ENCODE peak calls at places on chromosomes 11 and 22, in four cellular contexts. S is HepG2, Y is A549, I is WTC11. B is an unnamed sample.

GRCh38 chr22:44332946-44333345 is 20.2 kb upstream of the SHISAL1 start:
- DNase-seq in S (no peak), Y (no peak), I (no peak), B (no peak)

GRCh38 chr11:129323896-129324522 is 51.6 kb upstream of the BARX2 start:
- DNase-seq in S (peak), Y (peak), I (no peak), B (no peak)

GRCh38 chr11:117717485-117718314 is 79.3 kb downstream of the DSCAML1 start:
- DNase-seq in S (peak), Y (peak), I (peak), B (no peak)

GRCh38 chr11:63847363-63847762 is 8.5 kb downstream of the MARK2 start:
- DNase-seq in S (no peak), Y (no peak), I (peak), B (no peak)

GRCh38 chr11:110712643-110713468 is 619 bp upstream of the ARHGAP20 start:
- DNase-seq in S (no peak), Y (no peak), I (peak), B (no peak)

GRCh38 chr11:484616-485015 is 22.4 kb downstream of the RNH1 start:
- DNase-seq in S (no peak), Y (no peak), I (no peak), B (no peak)

GRCh38 chr11:61551630-61552029 is 29.2 kb downstream of the SYT7 start:
- DNase-seq in S (no peak), Y (peak), I (no peak), B (no peak)

GRCh38 chr11:46247090-46247489 is 30.4 kb upstream of the CREB3L1 start:
- DNase-seq in S (no peak), Y (no peak), I (no peak), B (no peak)

GRCh38 chr11:57294225-57295131 is 30.3 kb downstream of the TNKS1BP1 start:
- DNase-seq in S (no peak), Y (no peak), I (no peak), B (no peak)

GRCh38 chr11:118211006-118211405 is 13.8 kb downstream of the JAML start:
- DNase-seq in S (no peak), Y (no peak), I (peak), B (no peak)

GRCh38 chr11:8192896-8193209 is 24.0 kb upstream of the RIC3 start:
- DNase-seq in S (no peak), Y (no peak), I (peak), B (no peak)

GRCh38 chr11:83292709-83293435 is 6.7 kb upstream of the CCDC90B start:
- DNase-seq in S (peak), Y (peak), I (no peak), B (no peak)

GRCh38 chr11:1039481-1040427 is 3.2 kb upstream of the MUC6 start:
- DNase-seq in S (no peak), Y (no peak), I (no peak), B (no peak)

GRCh38 chr11:70873736-70874412 is 378.5 kb downstream of the SHANK2 start:
- DNase-seq in S (no peak), Y (no peak), I (no peak), B (no peak)

GRCh38 chr11:66415423-66415822 is 5.4 kb upstream of the NPAS4 start:
- DNase-seq in S (no peak), Y (no peak), I (no peak), B (no peak)

GRCh38 chr22:21947040-21948014 is 5.3 kb downstream of the PPM1F start:
- DNase-seq in S (peak), Y (no peak), I (peak), B (no peak)

GRCh38 chr22:45422237-45422983 is 8.9 kb downstream of the RIBC2 start:
- DNase-seq in S (no peak), Y (no peak), I (no peak), B (no peak)

GRCh38 chr11:114079406-114080072 is 20.0 kb downstream of the ZBTB16 start:
- DNase-seq in S (no peak), Y (no peak), I (no peak), B (no peak)

GRCh38 chr22:23110922-23111527 is 30.8 kb downstream of the RSPH14 start:
- DNase-seq in S (no peak), Y (no peak), I (no peak), B (no peak)

GRCh38 chr11:60930394-60930793 is 6.1 kb downstream of the TMEM132A start:
- DNase-seq in S (no peak), Y (no peak), I (no peak), B (no peak)

GRCh38 chr11:69958308-69958707 is 119.8 kb upstream of the ANO1 start:
- DNase-seq in S (no peak), Y (no peak), I (no peak), B (no peak)

GRCh38 chr22:20206709-20207215 is 55.9 kb upstream of the CCDC188 start:
- DNase-seq in S (no peak), Y (no peak), I (no peak), B (no peak)

GRCh38 chr11:125313271-125314222 is 149.0 kb downstream of the PKNOX2 start:
- DNase-seq in S (no peak), Y (no peak), I (no peak), B (no peak)

GRCh38 chr11:22192289-22192641 is 620 bp upstream of the ANO5 start:
- DNase-seq in S (peak), Y (peak), I (peak), B (no peak)

GRCh38 chr22:44145544-44145943 is 35.2 kb upstream of the PARVG start:
- DNase-seq in S (no peak), Y (no peak), I (no peak), B (no peak)

GRCh38 chr11:119711476-119711875 is 17.5 kb downstream of the NECTIN1 start:
- DNase-seq in S (no peak), Y (no peak), I (no peak), B (no peak)

GRCh38 chr22:35014812-35015211 is 51.1 kb upstream of the ISX start:
- DNase-seq in S (no peak), Y (no peak), I (no peak), B (no peak)

GRCh38 chr11:66880484-66881211 is 23.8 kb downstream of the LRFN4 start:
- DNase-seq in S (no peak), Y (no peak), I (no peak), B (no peak)

GRCh38 chr11:72257551-72257950 is 13.6 kb upstream of the PHOX2A start:
- DNase-seq in S (no peak), Y (no peak), I (no peak), B (no peak)

GRCh38 chr11:80085563-80085962 is 644.7 kb upstream of the TENM4 start:
- DNase-seq in S (no peak), Y (no peak), I (no peak), B (no peak)

GRCh38 chr11:22976146-22976545 is 115.9 kb upstream of the CCDC179 start:
- DNase-seq in S (no peak), Y (no peak), I (no peak), B (no peak)

GRCh38 chr22:28207281-28208030 is 288.4 kb upstream of the PITPNB start:
- DNase-seq in S (no peak), Y (no peak), I (no peak), B (no peak)

GRCh38 chr11:12402027-12402426 is 24.7 kb downstream of the PARVA start:
- DNase-seq in S (no peak), Y (no peak), I (no peak), B (no peak)

GRCh38 chr11:1060410-1060809 is 14.3 kb upstream of the MUC2 start:
- DNase-seq in S (no peak), Y (no peak), I (peak), B (no peak)

GRCh38 chr11:98069861-98070260 is 950.9 kb upstream of the CNTN5 start:
- DNase-seq in S (no peak), Y (no peak), I (no peak), B (no peak)

GRCh38 chr22:21970037-21970799 is 12.4 kb downstream of the TOP3B start:
- DNase-seq in S (no peak), Y (no peak), I (no peak), B (no peak)

GRCh38 chr22:50459443-50460140 is 15.2 kb downstream of the SBF1 start:
- DNase-seq in S (no peak), Y (no peak), I (no peak), B (no peak)

DNA sequence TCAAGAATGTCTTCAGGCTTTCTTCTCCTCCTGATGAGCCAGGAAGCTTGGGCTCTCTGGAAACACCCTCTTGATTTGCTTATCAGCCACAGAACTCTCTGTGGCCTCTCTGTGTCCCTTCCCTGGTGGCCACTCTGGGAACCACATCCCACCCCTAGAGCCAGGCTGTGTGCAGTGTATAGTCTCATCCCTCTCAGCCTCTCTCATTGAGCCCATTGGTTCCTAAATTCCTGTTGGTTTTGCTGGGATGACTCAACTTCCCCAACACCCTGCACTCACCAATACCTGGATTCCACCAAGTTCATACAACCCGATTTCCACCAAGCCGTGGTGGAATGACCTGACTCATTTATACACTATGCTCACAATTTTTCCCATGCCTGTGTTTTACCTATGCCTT is 5.2 kb downstream of the IRAG1 start:
- DNase-seq in S (no peak), Y (peak), I (peak), B (no peak)
- TF ChIP-seq ESRRA in S (no peak), Y (no peak), I (no peak), B (no peak)

GRCh38 chr11:28521075-28521474 is 412.9 kb downstream of the METTL15 start:
- DNase-seq in S (no peak), Y (no peak), I (no peak), B (no peak)
- TF ChIP-seq ESRRA in S (no peak), Y (no peak), I (no peak), B (no peak)

DNA sequence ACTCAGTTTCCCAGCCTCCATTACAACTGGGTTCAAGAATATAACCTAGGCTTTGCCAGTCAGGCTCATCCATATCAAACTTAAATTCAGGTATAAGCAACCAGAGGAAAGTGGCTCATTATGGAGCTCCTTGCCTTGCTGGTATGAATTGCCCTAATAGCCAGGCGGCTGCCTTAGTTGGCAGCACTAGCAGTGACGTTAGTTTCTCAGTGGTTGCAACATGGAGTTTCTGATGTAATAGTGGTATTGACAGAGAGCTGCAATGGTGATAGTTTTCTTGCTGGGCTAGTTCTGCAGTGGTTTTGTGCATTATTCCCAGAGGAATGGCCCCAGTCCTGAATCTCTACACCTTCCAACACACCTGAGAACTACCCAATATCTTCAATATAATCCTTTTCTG is 3.8 kb upstream of the TMEM123 start:
- DNase-seq in S (peak), Y (no peak), I (no peak), B (no peak)
- TF ChIP-seq ESRRA in S (no peak), Y (no peak), I (no peak), B (no peak)

DNA sequence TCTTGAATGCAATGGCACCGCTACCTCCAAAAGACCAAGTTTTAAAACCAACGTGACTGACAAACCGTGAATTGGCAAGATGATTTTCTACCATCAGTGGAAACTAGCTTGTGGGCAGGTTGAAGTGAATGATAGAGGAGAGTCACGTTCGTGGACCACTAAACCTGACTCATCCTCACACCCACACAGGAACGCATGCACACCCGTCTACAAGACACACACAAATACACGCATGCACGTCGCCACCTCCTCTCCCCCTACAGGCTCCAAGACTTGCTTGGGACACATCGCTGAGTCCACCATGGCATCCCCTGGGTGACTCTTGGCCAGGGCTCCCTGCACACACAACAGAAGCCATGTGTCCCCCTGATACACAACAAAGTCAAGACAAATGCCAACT is 14.4 kb downstream of the TMPRSS6 start:
- DNase-seq in S (no peak), Y (no peak), I (no peak), B (no peak)
- TF ChIP-seq ESRRA in S (no peak), Y (no peak), I (no peak), B (no peak)

DNA sequence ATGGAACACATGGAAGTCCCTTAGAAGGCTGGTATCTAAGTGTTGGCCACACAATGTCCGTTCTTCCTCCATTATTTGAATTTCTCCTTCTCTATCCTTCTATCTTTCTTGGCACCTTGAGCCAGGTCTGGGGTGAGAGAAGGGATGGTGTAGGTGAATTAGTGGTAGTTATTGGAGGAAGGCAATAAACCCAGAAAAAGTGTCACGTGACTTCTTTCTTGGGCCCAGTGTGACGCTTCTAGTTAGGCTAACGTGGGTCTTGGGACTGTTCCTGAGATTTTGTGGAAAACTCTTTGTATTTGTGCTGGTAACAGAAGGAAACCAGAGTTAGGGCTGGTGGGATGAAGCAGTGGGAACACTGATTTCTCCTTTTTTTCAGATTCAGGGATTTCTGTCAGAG is 53.1 kb upstream of the ELF5 start:
- DNase-seq in S (no peak), Y (no peak), I (no peak), B (no peak)
- TF ChIP-seq ESRRA in S (no peak), Y (no peak), I (no peak), B (no peak)

B was measured in GM12878.